ENCODE peak calls at places on chromosomes 11 and 22, in eight cellular contexts. F, L, Y, B, K, R, Q and G are unnamed samples.

GRCh38 chr22:48676266-48677167 is 1151.2 kb downstream of the BRD1 start:
- DNase-seq in F (no peak), Q (no peak), R (no peak), L (no peak), K (no peak), B (no peak), Y (no peak), G (no peak)

GRCh38 chr11:70899616-70900015 is 352.8 kb downstream of the SHANK2 start:
- DNase-seq in B (no peak), K (no peak), F (no peak), Y (no peak), L (no peak), Q (no peak), R (no peak), G (no peak)

GRCh38 chr22:46528121-46528610 is 9.3 kb downstream of the CELSR1 start:
- DNase-seq in K (no peak), B (no peak), L (peak), Y (peak), Q (no peak), F (peak), R (no peak), G (peak)

GRCh38 chr11:127223633-127224032 is 223.1 kb upstream of the KIRREL3 start:
- DNase-seq in F (no peak), R (no peak), Q (no peak), K (no peak), Y (no peak), L (no peak), B (no peak), G (no peak)

GRCh38 chr11:7548659-7549283 is 35.0 kb downstream of the PPFIBP2 start:
- DNase-seq in Q (no peak), F (no peak), B (no peak), R (no peak), L (no peak), K (no peak), Y (peak), G (no peak)

GRCh38 chr22:37303821-37304274 is 21.5 kb downstream of the CYTH4 start:
- DNase-seq in Q (peak), R (no peak), Y (peak), L (peak), F (peak), K (peak), B (no peak), G (peak)

GRCh38 chr11:33125611-33126010 is 35.7 kb downstream of the CSTF3 start:
- DNase-seq in L (no peak), B (no peak), F (no peak), Q (no peak), Y (no peak), K (no peak), R (no peak), G (no peak)

GRCh38 chr22:42336527-42337227 is 66.2 kb upstream of the TCF20 start:
- DNase-seq in F (no peak), L (no peak), Y (no peak), R (no peak), K (peak), B (no peak), Q (no peak), G (no peak)

GRCh38 chr22:45083659-45084305 is 74.0 kb upstream of the PHF21B start:
- DNase-seq in Y (peak), Q (no peak), K (peak), B (no peak), F (peak), L (peak), R (no peak), G (peak)

GRCh38 chr11:127470485-127470884 is 469.9 kb upstream of the KIRREL3 start:
- DNase-seq in B (no peak), K (peak), F (no peak), Q (no peak), L (no peak), R (no peak), Y (peak), G (peak)

GRCh38 chr11:13826505-13827278 is 135.8 kb upstream of the SPON1 start:
- DNase-seq in B (no peak), K (peak), Y (no peak), L (peak), R (no peak), Q (no peak), F (no peak), G (peak)

GRCh38 chr11:119885067-119885466 is 156.1 kb upstream of the NECTIN1 start:
- DNase-seq in R (no peak), B (no peak), L (no peak), K (no peak), Q (no peak), Y (no peak), F (no peak), G (no peak)

GRCh38 chr11:111540114-111540920 is at the start of gene LAYN:
- DNase-seq in Y (peak), B (peak), K (peak), Q (no peak), R (no peak), F (no peak), L (peak), G (peak)

GRCh38 chr11:95586155-95586554 is 203.4 kb downstream of the FAM76B start:
- DNase-seq in B (no peak), F (no peak), K (no peak), Q (no peak), L (no peak), Y (no peak), R (no peak), G (no peak)

GRCh38 chr11:94131363-94132115 is 2.9 kb downstream of the PANX1 start:
- DNase-seq in Q (no peak), B (no peak), K (peak), L (peak), F (no peak), Y (no peak), R (no peak), G (peak)

GRCh38 chr11:117908959-117909610 is 20.1 kb downstream of the TMPRSS13 start:
- DNase-seq in Q (no peak), R (no peak), B (no peak), L (no peak), Y (no peak), F (no peak), K (no peak), G (no peak)

GRCh38 chr11:122709042-122709760 is 53.7 kb downstream of the UBASH3B start:
- DNase-seq in B (no peak), Q (peak), R (no peak), L (peak), F (peak), Y (peak), K (peak), G (peak)